ENCODE peak calls at places on chromosomes 13 and 19, in four cellular contexts. E is H9, B is IMR-90, N is H1. K is an unnamed sample. For H3K4me1, the result is how much of the 10 kb centered on the place peaks cover.

GRCh38 chr19:56170261-56170660 is 5.5 kb upstream of the GALP start:
- DNase-seq in E (no peak), B (peak), N (no peak), K (no peak)

GRCh38 chr13:100506600-100507422 is 81.8 kb downstream of the GGACT start:
- DNase-seq in B (no peak), N (no peak), E (no peak), K (no peak)

GRCh38 chr19:15358918-15359317 is 20.7 kb downstream of the AKAP8 start:
- DNase-seq in B (peak), E (no peak), N (no peak), K (no peak)

GRCh38 chr13:37143901-37144300 is 38.4 kb upstream of the CSNK1A1L start:
- DNase-seq in E (no peak), B (peak), N (no peak), K (no peak)

GRCh38 chr13:111434578-111435159 is 114.2 kb downstream of the TEX29 start:
- DNase-seq in N (no peak), B (no peak), E (no peak), K (no peak)

GRCh38 chr13:41925014-41925413 is 35.9 kb downstream of the VWA8 start:
- DNase-seq in N (no peak), B (no peak), E (no peak), K (no peak)

GRCh38 chr13:30355405-30355741 is 48.0 kb upstream of the KATNAL1 start:
- DNase-seq in B (no peak), E (peak), N (peak), K (peak)

GRCh38 chr13:36559388-36559787 is 114.4 kb upstream of the SERTM1 start:
- DNase-seq in B (no peak), N (no peak), E (no peak), K (no peak)

GRCh38 chr13:46343279-46343949 is 43.6 kb downstream of the RUBCNL start:
- DNase-seq in B (no peak), E (no peak), N (no peak), K (no peak)

GRCh38 chr19:30924670-30925069 is 424.6 kb downstream of the TSHZ3 start:
- DNase-seq in E (no peak), N (no peak), B (no peak), K (no peak)

DNA sequence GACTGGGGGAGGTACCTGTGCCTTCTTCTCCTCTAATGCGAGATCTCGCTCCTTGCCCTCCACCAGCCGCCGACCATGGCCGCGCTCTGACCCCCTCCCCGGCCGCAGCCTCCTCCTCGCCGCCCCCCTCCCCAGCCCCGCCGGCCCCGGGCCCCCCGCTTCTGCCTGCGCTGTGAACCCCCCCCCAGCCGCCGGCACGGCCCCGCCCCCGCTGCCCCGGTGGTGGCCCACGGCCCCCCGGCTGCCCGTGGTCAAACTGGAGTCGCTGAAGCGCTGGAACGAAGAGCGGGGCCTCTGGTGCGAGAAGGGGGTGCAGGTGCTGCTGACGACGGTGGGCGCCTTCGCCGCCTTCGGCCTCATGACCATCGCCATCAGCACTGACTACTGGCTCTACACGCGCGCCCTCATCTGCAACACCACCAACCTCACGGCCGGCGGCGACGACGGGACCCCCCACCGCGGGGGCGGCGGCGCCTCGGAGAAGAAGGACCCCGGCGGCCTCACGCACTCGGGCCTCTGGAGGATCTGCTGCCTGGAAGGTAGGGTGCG is at the start of gene CACNG8:
- DNase-seq in B (no peak), N (no peak), E (no peak), K (no peak)
- H3K18ac ChIP-seq in B (no peak), N (peak), E (peak), K (no peak)

GRCh38 chr13:108266316-108266936 is 3.1 kb upstream of the TNFSF13B start:
- DNase-seq in B (no peak), N (no peak), E (no peak), K (no peak)
- H3K56ac ChIP-seq in B (no peak), N (no peak), E (no peak), K (no peak)

DNA sequence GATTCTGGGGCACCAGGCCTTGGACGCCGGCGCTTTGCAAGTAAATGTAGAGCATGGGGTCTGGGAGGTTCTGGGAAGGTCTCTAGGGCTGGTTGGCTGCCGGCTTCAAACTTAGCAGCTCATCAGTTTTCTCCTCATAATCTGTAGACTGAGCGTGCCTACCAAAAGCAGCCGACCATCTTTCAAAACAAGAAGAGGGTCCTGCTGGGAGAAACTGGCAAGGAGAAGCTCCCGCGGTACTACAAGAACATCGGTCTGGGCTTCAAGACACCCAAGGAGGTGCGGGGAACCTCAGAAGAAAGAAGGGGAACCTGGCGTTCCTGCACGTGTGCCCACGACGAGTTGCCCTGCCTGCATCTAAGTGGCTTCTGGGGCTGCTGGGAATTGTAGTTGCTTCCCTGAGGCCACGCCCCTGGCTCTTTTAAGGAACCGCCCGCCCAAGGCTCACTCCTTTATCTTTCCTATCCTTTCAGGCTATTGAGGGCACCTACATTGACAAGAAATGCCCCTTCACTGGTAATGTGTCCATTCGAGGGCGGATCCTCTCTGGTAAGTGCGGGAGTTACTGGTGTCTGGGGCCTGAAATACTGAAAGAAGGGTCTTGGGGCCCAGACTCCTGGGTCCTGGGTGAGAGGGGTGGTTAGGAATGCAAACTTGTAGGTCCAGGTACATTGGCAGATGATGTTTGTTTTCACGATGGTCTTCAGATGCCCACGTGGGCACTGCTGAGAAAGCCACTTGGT is 984 bp downstream of the RPS11 start:
- DNase-seq in E (peak), N (no peak), B (peak), K (peak)
- H3K4me1 ChIP-seq in E (under half), N (under half), B (under half), K (under half)

GRCh38 chr19:54420068-54420382 is 4.8 kb downstream of the TTYH1 start:
- DNase-seq in B (no peak), N (peak), E (no peak), K (no peak)
- H3K18ac ChIP-seq in B (no peak), N (peak), E (peak), K (no peak)

DNA sequence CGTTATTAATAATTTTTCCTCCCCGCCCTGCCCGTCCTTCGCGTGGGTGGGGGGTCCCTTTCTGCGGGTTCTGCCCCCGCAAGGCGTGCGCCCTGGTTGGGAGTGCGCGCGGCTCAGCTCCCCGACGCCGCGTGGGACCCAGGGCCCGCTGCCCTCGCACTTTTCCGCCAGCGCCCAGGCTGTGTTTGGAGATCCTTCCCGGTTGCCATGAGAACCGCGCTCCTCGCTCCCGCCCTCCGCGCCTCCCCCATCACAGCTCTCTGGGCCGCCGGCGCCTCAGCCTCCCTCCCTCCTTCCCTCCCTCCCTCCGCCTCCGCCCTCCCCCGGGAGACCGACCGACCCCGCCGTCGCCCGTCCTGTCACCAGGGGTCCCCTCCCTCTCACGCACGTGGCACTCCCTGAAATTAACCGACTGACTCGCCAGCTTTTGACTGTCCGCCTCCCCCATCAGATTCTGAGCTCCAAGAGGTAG is 2.4 kb upstream of the SSBP4 start:
- DNase-seq in N (peak), E (peak), B (peak), K (peak)
- H3K56ac ChIP-seq in N (peak), E (no peak), B (peak), K (peak)

GRCh38 chr13:65932587-65933239 is 1297.4 kb downstream of the PCDH9 start:
- DNase-seq in E (no peak), B (peak), N (no peak), K (no peak)
- H3K4me1 ChIP-seq in E (under half), B (under half), N (under half), K (under half)

DNA sequence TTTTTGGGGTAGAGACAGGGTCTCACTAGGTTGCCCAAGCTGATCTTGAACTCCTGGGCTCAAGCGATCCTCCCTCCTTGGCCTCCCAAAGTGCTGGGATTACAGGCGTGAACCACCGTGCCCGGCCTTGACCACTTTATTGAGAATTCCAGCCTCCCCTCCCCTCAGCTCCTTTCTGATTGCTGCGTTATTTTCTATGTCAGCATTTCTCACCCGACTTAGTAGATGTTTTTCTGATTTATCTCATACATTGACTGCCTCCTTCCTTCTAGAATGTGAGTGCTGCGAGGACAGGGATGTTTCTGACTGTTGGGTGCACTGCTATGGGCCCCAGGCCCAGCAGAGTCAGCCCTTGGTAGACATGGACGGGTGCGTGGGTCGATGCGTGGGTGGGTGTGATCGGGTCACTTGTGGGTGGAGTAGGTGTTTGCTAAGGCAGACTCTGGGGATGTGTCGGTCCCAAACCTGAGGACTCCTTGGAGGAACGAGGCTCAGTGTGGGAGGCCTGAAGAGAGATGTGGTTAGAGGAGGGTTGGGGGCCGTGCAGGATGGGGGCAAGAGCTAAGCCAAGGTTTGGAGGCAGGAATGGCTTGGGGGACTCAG is 34.2 kb upstream of the NCCRP1 start:
- DNase-seq in N (no peak), E (no peak), B (no peak), K (no peak)
- H3K18ac ChIP-seq in N (no peak), E (no peak), B (no peak), K (no peak)

DNA sequence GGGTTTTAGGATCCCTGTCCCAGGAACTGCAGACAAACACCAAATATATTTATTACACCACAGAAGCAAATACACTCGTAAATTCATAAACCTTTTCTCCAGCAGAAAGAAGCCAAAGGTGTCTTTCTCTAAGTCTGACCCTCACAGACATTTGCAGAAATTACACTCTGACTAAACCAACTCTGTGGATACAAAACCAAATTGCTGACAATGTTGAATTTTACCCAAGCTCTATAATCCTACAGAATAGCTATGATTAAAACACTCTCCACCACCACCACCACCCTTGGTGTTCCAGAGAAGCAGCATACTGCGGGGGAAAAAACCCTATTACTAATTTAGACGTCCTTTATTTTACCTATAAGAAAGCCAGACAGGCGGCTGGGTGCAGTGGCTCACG is 5.2 kb downstream of the ZNF564 start:
- DNase-seq in B (no peak), E (no peak), N (no peak), K (no peak)
- H3K56ac ChIP-seq in B (no peak), E (no peak), N (no peak), K (no peak)

K was measured in mesendoderm.